ENCODE peak calls at places on chromosome 2, in four cellular contexts. D is CD8-positive, alpha-beta T cell; N is neuronal stem cell; Q is A549. U is an unnamed sample.

GRCh38 chr2:168522446-168522845 is 66.4 kb downstream of the CERS6 start:
- DNase-seq in D (no peak), N (no peak), Q (no peak), U (no peak)

GRCh38 chr2:231601356-231602229 is 8.9 kb downstream of the TEX44 start:
- DNase-seq in D (peak), N (peak), Q (peak), U (peak)

GRCh38 chr2:155972916-155973315 is 359.6 kb downstream of the NR4A2 start:
- DNase-seq in D (no peak), N (no peak), Q (no peak), U (no peak)

GRCh38 chr2:195898505-195898904 is 170.1 kb downstream of the DNAH7 start:
- DNase-seq in D (no peak), N (peak), Q (no peak), U (no peak)

GRCh38 chr2:156589381-156590079 is 153.4 kb downstream of the GPD2 start:
- DNase-seq in D (peak), N (no peak), Q (peak), U (peak)

GRCh38 chr2:39240758-39241157 is 3.0 kb downstream of the CDKL4 start:
- DNase-seq in D (no peak), N (no peak), Q (no peak), U (no peak)

GRCh38 chr2:213152065-213152794 is 818 bp upstream of the IKZF2 start:
- DNase-seq in D (peak), N (peak), Q (peak), U (peak)

GRCh38 chr2:8552264-8552913 is 129.5 kb upstream of the ID2 start:
- DNase-seq in D (no peak), N (no peak), Q (no peak), U (no peak)

GRCh38 chr2:506866-507265 is 170.3 kb downstream of the TMEM18 start:
- DNase-seq in D (no peak), N (no peak), Q (no peak), U (no peak)

GRCh38 chr2:75309596-75310290 is 110.4 kb upstream of the TACR1 start:
- DNase-seq in D (no peak), N (no peak), Q (no peak), U (no peak)

GRCh38 chr2:80329491-80329890 is 24.9 kb upstream of the LRRTM1 start:
- DNase-seq in D (no peak), N (no peak), Q (no peak), U (no peak)

GRCh38 chr2:143264851-143265250 is 135.6 kb downstream of the ARHGAP15 start:
- DNase-seq in D (no peak), N (no peak), Q (no peak), U (no peak)

GRCh38 chr2:128781166-128781887 is 462.7 kb upstream of the HS6ST1 start:
- DNase-seq in D (no peak), N (no peak), Q (no peak), U (no peak)

GRCh38 chr2:191173206-191173605 is 22.4 kb upstream of the STAT4 start:
- DNase-seq in D (no peak), N (no peak), Q (no peak), U (no peak)
- H3K27ac ChIP-seq in D (no peak), N (no peak), Q (peak), U (no peak)

GRCh38 chr2:144681389-144681788 is 161.5 kb upstream of the ZEB2 start:
- DNase-seq in D (no peak), N (no peak), Q (no peak), U (no peak)

GRCh38 chr2:144679942-144680341 is 160.0 kb upstream of the ZEB2 start:
- DNase-seq in D (no peak), N (no peak), Q (no peak), U (no peak)

GRCh38 chr2:144683955-144684354 is 164.0 kb upstream of the ZEB2 start:
- DNase-seq in D (no peak), N (no peak), Q (no peak), U (no peak)

GRCh38 chr2:144682248-144682647 is 162.3 kb upstream of the ZEB2 start:
- DNase-seq in D (no peak), N (no peak), Q (no peak), U (no peak)

DNA sequence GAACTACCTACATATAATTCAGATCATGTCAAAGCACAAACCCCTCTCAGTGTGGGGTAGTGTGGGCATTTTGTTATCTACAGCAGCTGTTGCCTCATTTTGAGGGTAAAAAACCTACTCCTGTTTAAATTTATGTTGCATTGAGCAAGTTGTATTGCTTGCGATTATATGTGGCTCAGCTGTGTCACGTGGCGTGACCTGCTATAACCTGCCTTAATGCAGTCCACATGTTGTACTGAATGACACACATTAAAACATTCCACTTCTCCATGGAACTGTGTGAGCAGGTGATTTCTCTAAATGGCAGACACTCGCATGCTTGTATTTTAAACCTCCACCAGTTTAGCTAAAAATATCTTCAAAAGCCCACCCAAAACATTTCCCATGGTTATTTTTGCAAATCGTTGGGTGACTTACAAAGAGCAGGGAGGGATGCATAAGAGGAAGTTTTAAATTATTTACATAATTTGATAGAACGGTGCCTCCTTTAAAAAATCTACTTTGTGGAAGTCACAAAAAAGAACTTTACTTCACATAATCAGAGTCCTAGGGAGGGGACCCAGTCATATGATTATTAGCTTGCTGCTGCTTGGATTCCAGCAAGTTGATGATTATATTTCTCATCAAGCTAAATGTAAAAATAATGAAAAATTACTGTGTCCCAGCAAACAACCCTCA is 163.3 kb upstream of the ZEB2 start:
- DNase-seq in D (no peak), N (no peak), Q (no peak), U (no peak)
- H3K4me3 ChIP-seq in D (no peak), N (no peak), Q (no peak), U (no peak)

GRCh38 chr2:95265182-95265581 is 9.1 kb upstream of the PROM2 start:
- DNase-seq in D (no peak), N (no peak), Q (no peak), U (no peak)

GRCh38 chr2:95267458-95268207 is 6.6 kb upstream of the PROM2 start:
- DNase-seq in D (no peak), N (peak), Q (no peak), U (no peak)

GRCh38 chr2:95266781-95267430 is 7.3 kb upstream of the PROM2 start:
- DNase-seq in D (no peak), N (no peak), Q (no peak), U (no peak)

GRCh38 chr2:95262896-95263542 is 11.2 kb upstream of the PROM2 start:
- DNase-seq in D (no peak), N (no peak), Q (no peak), U (no peak)

DNA sequence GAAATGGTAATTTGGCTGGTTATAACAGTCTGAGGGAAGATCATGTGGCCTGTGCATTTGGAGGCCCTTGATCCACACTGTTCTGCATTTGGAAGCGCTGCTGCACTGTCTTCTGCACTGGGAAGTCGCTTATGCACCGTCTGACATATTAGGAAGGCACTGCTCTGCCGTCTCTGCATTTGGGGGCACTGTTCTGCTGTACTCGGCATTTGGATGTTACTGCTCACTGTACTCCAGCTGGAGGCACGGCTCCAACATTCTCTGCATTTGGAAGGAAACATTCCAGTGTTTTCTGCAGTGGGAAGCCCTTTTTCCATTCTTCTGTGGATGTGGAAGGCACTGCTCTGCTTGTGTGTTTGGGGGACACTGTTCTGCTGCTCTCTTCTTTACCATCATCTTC is 9.6 kb upstream of the PROM2 start:
- DNase-seq in D (no peak), N (no peak), Q (no peak), U (no peak)
- H3K27ac ChIP-seq in D (no peak), N (no peak), Q (no peak), U (no peak)

GRCh38 chr2:101732773-101733256 is 35.3 kb downstream of the MAP4K4 start:
- DNase-seq in D (no peak), N (no peak), Q (no peak), U (no peak)

GRCh38 chr2:101734511-101735165 is 37.1 kb downstream of the MAP4K4 start:
- DNase-seq in D (no peak), N (no peak), Q (no peak), U (no peak)

GRCh38 chr2:101732199-101732598 is 34.7 kb downstream of the MAP4K4 start:
- DNase-seq in D (no peak), N (no peak), Q (no peak), U (no peak)

GRCh38 chr2:101735166-101735533 is 37.6 kb downstream of the MAP4K4 start:
- DNase-seq in D (no peak), N (no peak), Q (no peak), U (peak)

DNA sequence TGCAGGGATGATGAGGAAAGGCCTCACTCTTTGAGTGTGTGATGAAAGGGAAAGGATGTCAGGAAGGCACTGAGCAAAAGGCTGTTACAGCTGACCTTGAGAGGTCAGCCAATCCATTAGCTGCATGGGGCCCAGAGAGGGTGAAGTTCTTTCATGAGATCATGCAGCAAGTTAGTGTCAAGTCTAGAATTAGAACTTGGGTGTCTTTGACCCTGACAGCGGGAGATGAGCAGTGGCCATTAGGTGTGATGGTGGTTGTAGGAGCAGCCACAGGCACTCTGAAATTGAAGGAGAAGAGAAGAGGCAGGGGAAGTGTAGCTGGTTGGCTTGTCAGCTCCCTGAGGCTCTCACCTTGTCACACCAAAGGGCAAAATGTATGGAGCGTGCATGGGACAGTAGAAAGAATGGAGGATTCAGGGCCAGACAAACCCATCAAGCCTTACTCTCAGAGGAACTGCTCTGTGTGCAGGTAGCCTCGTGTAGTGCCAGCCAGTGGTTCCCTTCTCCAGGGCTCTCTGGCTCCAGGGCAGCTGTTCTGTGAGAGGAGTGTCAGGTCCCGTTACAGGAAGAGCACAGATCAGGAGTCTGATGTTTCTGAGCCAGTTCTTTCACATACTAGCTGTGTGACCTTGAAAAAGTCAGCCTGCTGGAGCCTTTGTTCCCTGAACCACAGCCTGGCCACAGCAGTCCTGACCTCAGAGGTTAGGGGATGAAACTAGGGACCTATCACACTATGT is 35.9 kb downstream of the MAP4K4 start:
- DNase-seq in D (no peak), N (no peak), Q (no peak), U (no peak)
- H3K4me3 ChIP-seq in D (no peak), N (no peak), Q (no peak), U (no peak)

GRCh38 chr2:233096006-233096405 is 35.9 kb downstream of the INPP5D start:
- DNase-seq in D (no peak), N (no peak), Q (no peak), U (no peak)
- H3K27ac ChIP-seq in D (no peak), N (no peak), Q (no peak), U (no peak)

GRCh38 chr2:66443977-66444855 is 9.3 kb downstream of the MEIS1 start:
- DNase-seq in D (no peak), N (no peak), Q (no peak), U (no peak)
- H3K4me3 ChIP-seq in D (no peak), N (no peak), Q (no peak), U (no peak)

GRCh38 chr2:148022882-148023281 is 2.0 kb downstream of the MBD5 start:
- DNase-seq in D (no peak), N (no peak), Q (no peak), U (no peak)

GRCh38 chr2:148021059-148021985 is at the start of gene MBD5:
- DNase-seq in D (peak), N (no peak), Q (peak), U (peak)

GRCh38 chr2:148020358-148021058 is at the start of gene ORC4:
- DNase-seq in D (peak), N (peak), Q (peak), U (peak)

GRCh38 chr2:148022351-148022750 is 1.5 kb downstream of the MBD5 start:
- DNase-seq in D (no peak), N (no peak), Q (no peak), U (no peak)

DNA sequence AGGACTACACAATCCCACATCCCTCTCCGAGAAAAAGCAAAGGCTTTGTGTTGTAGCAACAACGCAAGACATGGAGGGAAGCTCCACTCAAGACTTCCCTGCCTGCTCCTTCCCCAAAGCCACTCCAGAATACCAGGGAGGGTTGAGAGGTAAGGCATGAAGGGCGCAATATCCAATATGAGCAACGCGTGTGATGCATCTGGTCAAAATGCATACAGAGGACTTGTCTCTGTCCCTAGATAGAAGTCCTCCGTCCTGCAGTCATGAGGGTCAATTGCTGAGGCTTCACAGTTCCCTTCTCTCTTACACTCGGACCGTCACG is 540 bp downstream of the ORC4 start:
- DNase-seq in D (no peak), N (no peak), Q (no peak), U (no peak)
- H3K27ac ChIP-seq in D (peak), N (peak), Q (peak), U (peak)

GRCh38 chr2:44246840-44247369 is 28.4 kb upstream of the SLC3A1 start:
- DNase-seq in D (no peak), N (no peak), Q (no peak), U (no peak)

GRCh38 chr2:44245068-44245861 is 30.0 kb upstream of the SLC3A1 start:
- DNase-seq in D (no peak), N (no peak), Q (no peak), U (peak)

GRCh38 chr2:44242929-44243328 is 32.4 kb upstream of the SLC3A1 start:
- DNase-seq in D (no peak), N (no peak), Q (no peak), U (no peak)

GRCh38 chr2:44246436-44246835 is 28.8 kb upstream of the SLC3A1 start:
- DNase-seq in D (no peak), N (no peak), Q (no peak), U (no peak)

GRCh38 chr2:44244135-44244871 is 31.0 kb upstream of the SLC3A1 start:
- DNase-seq in D (peak), N (peak), Q (peak), U (peak)
- H3K4me3 ChIP-seq in D (peak), N (no peak), Q (peak), U (no peak)